ENCODE peak calls at places on chromosomes 2 and 18, in seven cellular contexts. F is CD4-positive, alpha-beta T cell; W is dorsolateral prefrontal cortex; M is astrocyte of the cerebellum; U is Panc1; N is GM12878; S is HCT116. C is an unnamed sample.

GRCh38 chr2:71884303-71885042 is 263.2 kb downstream of the CYP26B1 start:
- DNase-seq in N (no peak), F (no peak), M (peak; percentile 31), S (no peak), W (no peak), U (no peak), C (no peak)

GRCh38 chr2:101854877-101855276 is 136.9 kb upstream of the IL1R2 start:
- DNase-seq in W (no peak), N (no peak), M (no peak), U (no peak), S (no peak), F (no peak), C (no peak)

GRCh38 chr2:42100696-42101585 is 53.1 kb downstream of the PKDCC start:
- DNase-seq in N (no peak), S (no peak), W (peak; percentile 65), F (peak; percentile 30), M (peak; percentile 70), U (no peak), C (peak; percentile 70)

GRCh38 chr2:49255325-49256023 is 101.2 kb upstream of the FSHR start:
- DNase-seq in F (no peak), M (no peak), N (no peak), U (no peak), S (no peak), W (no peak), C (no peak)

GRCh38 chr2:230849633-230850357 is 14.9 kb upstream of the ITM2C start:
- DNase-seq in M (no peak), U (no peak), W (no peak), F (peak; percentile 59), N (no peak), S (peak; percentile 35), C (peak; percentile 83)

GRCh38 chr2:33291278-33292013 is 185.0 kb upstream of the RASGRP3 start:
- DNase-seq in U (peak; percentile 93), W (no peak), S (no peak), F (no peak), N (no peak), M (peak; percentile 89), C (no peak)

GRCh38 chr2:173044686-173045085 is 31.0 kb upstream of the MAP3K20 start:
- DNase-seq in U (no peak), N (no peak), W (no peak), F (no peak), M (no peak), S (no peak), C (no peak)

GRCh38 chr2:47651296-47651695 is 131.6 kb upstream of the MSH6 start:
- DNase-seq in U (no peak), W (no peak), M (no peak), S (no peak), F (no peak), N (no peak), C (no peak)

GRCh38 chr18:6509417-6510198 is 94.9 kb upstream of the L3MBTL4 start:
- DNase-seq in U (no peak), S (no peak), W (no peak), N (no peak), F (no peak), M (no peak), C (no peak)

GRCh38 chr2:227082286-227082685 is 81.7 kb downstream of the COL4A4 start:
- DNase-seq in M (no peak), F (no peak), W (no peak), N (no peak), U (no peak), S (no peak), C (no peak)

GRCh38 chr2:135744761-135745314 is 3.2 kb downstream of the UBXN4 start:
- DNase-seq in M (no peak), W (no peak), F (no peak), U (no peak), S (no peak), N (no peak), C (peak; percentile 7)

GRCh38 chr2:8477511-8478132 is 204.2 kb upstream of the ID2 start:
- DNase-seq in M (no peak), S (no peak), W (no peak), N (peak; percentile 95), F (no peak), U (no peak), C (no peak)

GRCh38 chr2:19881866-19882265 is 19.9 kb downstream of the TTC32 start:
- DNase-seq in S (no peak), F (no peak), U (no peak), W (no peak), M (no peak), N (no peak), C (no peak)

GRCh38 chr2:137964066-137964858 is at the start of gene HNMT:
- DNase-seq in F (no peak), N (no peak), M (no peak), W (peak; percentile 65), U (no peak), S (no peak), C (peak; percentile 25)

GRCh38 chr18:75110846-75111415 is 98.0 kb downstream of the PTGR3 start:
- DNase-seq in S (no peak), W (no peak), U (no peak), M (no peak), N (no peak), F (no peak), C (peak; percentile 2)

GRCh38 chr18:75110311-75110710 is 98.6 kb downstream of the PTGR3 start:
- DNase-seq in F (no peak), N (no peak), U (no peak), W (no peak), M (no peak), S (no peak), C (peak; percentile 1)

GRCh38 chr18:75109001-75109400 is 99.9 kb downstream of the PTGR3 start:
- DNase-seq in M (no peak), S (no peak), N (no peak), W (peak; percentile 33), F (no peak), U (no peak), C (no peak)

GRCh38 chr18:75107931-75108276 is 101.0 kb downstream of the PTGR3 start:
- DNase-seq in M (no peak), N (no peak), W (no peak), U (no peak), S (no peak), F (no peak), C (no peak)

DNA sequence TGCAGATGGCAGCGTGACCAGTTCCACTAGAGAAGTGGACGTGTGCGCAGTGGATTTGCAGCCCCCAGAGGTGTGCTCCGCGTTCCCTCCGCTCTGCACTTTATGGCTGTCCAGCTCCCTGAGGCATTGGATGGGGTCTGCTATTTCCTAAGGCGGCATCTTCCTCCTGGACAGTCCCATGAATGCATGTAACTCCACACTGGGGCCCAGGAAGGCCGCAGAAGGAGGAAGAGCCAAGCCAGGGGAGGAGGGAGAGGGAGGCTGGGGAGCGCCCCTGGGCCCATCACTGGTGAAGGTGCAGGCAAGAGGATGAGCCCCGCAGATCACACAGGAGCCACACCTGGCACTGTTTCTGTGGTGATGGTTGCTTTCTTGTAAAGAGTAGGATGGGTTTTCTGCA is 99.1 kb downstream of the PTGR3 start:
- DNase-seq in U (no peak), F (no peak), S (no peak), N (no peak), W (no peak), M (no peak), C (no peak)
- TF ChIP-seq CTCF in U (no peak), F (no peak), S (no peak), N (no peak), W (no peak), M (no peak), C (no peak)

GRCh38 chr2:191867507-191867847 is 20.6 kb upstream of the CAVIN2 start:
- DNase-seq in U (no peak), M (no peak), F (no peak), W (no peak), N (no peak), S (no peak), C (no peak)

GRCh38 chr2:191869781-191870180 is 22.9 kb upstream of the CAVIN2 start:
- DNase-seq in M (no peak), F (no peak), S (no peak), W (no peak), U (no peak), N (no peak), C (no peak)

GRCh38 chr2:191866675-191867506 is 20.0 kb upstream of the CAVIN2 start:
- DNase-seq in W (no peak), F (no peak), N (no peak), U (peak; percentile 55), S (peak; percentile 81), M (peak; percentile 68), C (no peak)

GRCh38 chr2:191869178-191869577 is 22.3 kb upstream of the CAVIN2 start:
- DNase-seq in W (peak; percentile 57), M (no peak), N (peak; percentile 7), S (peak; percentile 57), U (no peak), F (no peak), C (peak; percentile 64)

GRCh38 chr2:191870744-191871143 is 23.9 kb upstream of the CAVIN2 start:
- DNase-seq in W (no peak), U (no peak), M (no peak), S (no peak), F (no peak), N (no peak), C (no peak)
- TF ChIP-seq CTCF in W (peak; percentile 7), U (peak; percentile 21), M (peak; percentile 27), S (peak; percentile 43), F (no peak), N (peak; percentile 5), C (no peak)

DNA sequence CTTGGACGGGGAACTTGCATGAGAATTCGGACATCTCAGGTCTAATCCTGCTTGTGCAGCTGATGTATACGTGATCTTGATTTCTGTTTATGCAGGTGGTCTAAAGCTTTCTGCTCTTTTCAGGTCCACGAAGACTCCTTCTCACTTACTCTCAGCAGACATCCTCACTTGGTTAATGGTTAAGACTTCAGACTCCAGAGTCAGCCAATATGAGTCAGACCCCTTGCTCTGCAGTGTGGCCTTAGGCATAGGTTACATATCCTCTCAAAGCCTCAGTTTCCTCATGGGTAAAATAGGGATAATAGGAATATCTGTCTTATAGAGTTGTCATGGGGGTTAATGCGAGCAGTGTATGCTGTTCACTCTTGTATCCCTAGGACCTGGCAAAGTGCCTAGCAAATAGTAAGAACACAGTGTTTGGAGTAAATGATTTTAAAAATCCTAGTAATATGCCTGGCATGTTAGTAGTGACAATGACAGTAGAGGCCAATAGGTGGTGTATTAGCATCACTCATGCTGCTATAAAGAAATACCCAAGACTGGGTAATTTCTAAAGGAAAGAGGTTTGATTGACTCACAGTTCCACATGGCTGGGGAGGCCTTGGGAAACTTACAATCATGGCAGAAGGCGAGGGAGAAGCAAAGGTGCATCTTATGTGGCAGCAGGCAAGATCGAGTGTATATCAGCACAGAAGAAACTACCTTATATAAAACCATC is 42.3 kb downstream of the XRCC5 start:
- DNase-seq in F (no peak), N (no peak), S (no peak), W (no peak), U (no peak), M (no peak), C (no peak)
- TF ChIP-seq CTCF in F (no peak), N (no peak), S (peak; percentile 7), W (no peak), U (peak; percentile 10), M (no peak), C (no peak)

DNA sequence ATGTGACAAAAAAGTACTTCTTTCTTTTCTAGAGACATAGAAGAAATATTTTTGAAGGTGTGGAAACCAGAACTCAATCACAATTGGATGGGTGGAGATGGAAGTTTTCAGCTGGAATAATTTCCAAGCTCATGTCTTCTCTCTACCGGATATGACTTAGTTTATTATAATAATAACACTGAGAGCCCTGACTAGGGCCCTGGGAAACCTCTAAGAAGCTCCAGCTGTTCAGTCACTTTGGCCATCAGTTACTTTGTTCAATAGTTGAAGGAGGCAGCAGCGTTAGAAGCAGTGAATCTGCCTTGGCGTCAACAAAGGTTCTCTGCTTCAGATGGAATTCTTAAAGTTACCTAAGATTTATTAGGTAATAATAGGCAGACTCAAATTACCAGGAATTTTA is 293.8 kb upstream of the CHAC2 start:
- DNase-seq in N (no peak), S (no peak), U (no peak), M (no peak), W (no peak), F (no peak), C (no peak)
- TF ChIP-seq CTCF in N (no peak), S (no peak), U (no peak), M (no peak), W (no peak), F (no peak), C (no peak)

C was measured in endothelial cell.